ENCODE peak calls at places on chromosomes 6 and 20, in nine cellular contexts. One of them, this sample, is unnamed.

GRCh38 chr6:158629376-158630221 is 14.9 kb downstream of the DYNLT1 start:
- DNase-seq in activated T-cell treated with anti-CD3 and anti-CD28 coated beads, Interleukin-2, amount 50 U/mL, for 48 hours: peak
- DNase-seq in cerebellum: no peak
- DNase-seq in HFF-Myc: no peak
- DNase-seq in MV-4-11: no peak
- DNase-seq in NCI-H2029 treated with DMSO at 0.1 percent for 48 hours: no peak
- DNase-seq in HT-29: no peak
- DNase-seq in stimulated activated CD8-positive, alpha-beta memory T cell treated with anti-CD3 and anti-CD28 coated beads, Interleukin-15, amount 100 ng/mL, for 4 hours: no peak
- DNase-seq in NCI-H2107: no peak
- DNase-seq in this sample: no peak

GRCh38 chr20:34350095-34350494 is 13.0 kb upstream of the ITCH start:
- DNase-seq in NCI-H2107: no peak
- DNase-seq in MV-4-11: peak
- DNase-seq in HT-29: peak
- DNase-seq in activated T-cell treated with anti-CD3 and anti-CD28 coated beads, Interleukin-2, amount 50 U/mL, for 48 hours: no peak
- DNase-seq in cerebellum: no peak
- DNase-seq in HFF-Myc: no peak
- DNase-seq in stimulated activated CD8-positive, alpha-beta memory T cell treated with anti-CD3 and anti-CD28 coated beads, Interleukin-15, amount 100 ng/mL, for 4 hours: no peak
- DNase-seq in NCI-H2029 treated with DMSO at 0.1 percent for 48 hours: no peak
- DNase-seq in this sample: no peak

GRCh38 chr20:13037727-13038126 is 29.0 kb downstream of the SPTLC3 start:
- DNase-seq in HFF-Myc: no peak
- DNase-seq in activated T-cell treated with anti-CD3 and anti-CD28 coated beads, Interleukin-2, amount 50 U/mL, for 48 hours: no peak
- DNase-seq in NCI-H2107: no peak
- DNase-seq in MV-4-11: no peak
- DNase-seq in HT-29: no peak
- DNase-seq in NCI-H2029 treated with DMSO at 0.1 percent for 48 hours: no peak
- DNase-seq in stimulated activated CD8-positive, alpha-beta memory T cell treated with anti-CD3 and anti-CD28 coated beads, Interleukin-15, amount 100 ng/mL, for 4 hours: no peak
- DNase-seq in cerebellum: no peak
- DNase-seq in this sample: no peak

GRCh38 chr6:72691298-72691697 is 69.4 kb downstream of the KCNQ5 start:
- DNase-seq in NCI-H2029 treated with DMSO at 0.1 percent for 48 hours: no peak
- DNase-seq in stimulated activated CD8-positive, alpha-beta memory T cell treated with anti-CD3 and anti-CD28 coated beads, Interleukin-15, amount 100 ng/mL, for 4 hours: no peak
- DNase-seq in NCI-H2107: no peak
- DNase-seq in cerebellum: no peak
- DNase-seq in MV-4-11: no peak
- DNase-seq in HT-29: no peak
- DNase-seq in HFF-Myc: no peak
- DNase-seq in activated T-cell treated with anti-CD3 and anti-CD28 coated beads, Interleukin-2, amount 50 U/mL, for 48 hours: no peak
- DNase-seq in this sample: no peak

GRCh38 chr20:51573576-51574243 is 31.2 kb upstream of the NFATC2 start:
- DNase-seq in NCI-H2107: no peak
- DNase-seq in activated T-cell treated with anti-CD3 and anti-CD28 coated beads, Interleukin-2, amount 50 U/mL, for 48 hours: no peak
- DNase-seq in HFF-Myc: no peak
- DNase-seq in stimulated activated CD8-positive, alpha-beta memory T cell treated with anti-CD3 and anti-CD28 coated beads, Interleukin-15, amount 100 ng/mL, for 4 hours: no peak
- DNase-seq in MV-4-11: no peak
- DNase-seq in NCI-H2029 treated with DMSO at 0.1 percent for 48 hours: no peak
- DNase-seq in HT-29: no peak
- DNase-seq in cerebellum: no peak
- DNase-seq in this sample: peak

GRCh38 chr20:23178806-23179205 is 92.7 kb upstream of the CD93 start:
- DNase-seq in activated T-cell treated with anti-CD3 and anti-CD28 coated beads, Interleukin-2, amount 50 U/mL, for 48 hours: no peak
- DNase-seq in cerebellum: no peak
- DNase-seq in HFF-Myc: no peak
- DNase-seq in NCI-H2107: no peak
- DNase-seq in MV-4-11: no peak
- DNase-seq in stimulated activated CD8-positive, alpha-beta memory T cell treated with anti-CD3 and anti-CD28 coated beads, Interleukin-15, amount 100 ng/mL, for 4 hours: no peak
- DNase-seq in NCI-H2029 treated with DMSO at 0.1 percent for 48 hours: no peak
- DNase-seq in HT-29: no peak
- DNase-seq in this sample: no peak

GRCh38 chr6:72975346-72975745 is 249.9 kb downstream of the KHDC1L start:
- DNase-seq in NCI-H2107: no peak
- DNase-seq in HT-29: no peak
- DNase-seq in stimulated activated CD8-positive, alpha-beta memory T cell treated with anti-CD3 and anti-CD28 coated beads, Interleukin-15, amount 100 ng/mL, for 4 hours: no peak
- DNase-seq in HFF-Myc: peak
- DNase-seq in activated T-cell treated with anti-CD3 and anti-CD28 coated beads, Interleukin-2, amount 50 U/mL, for 48 hours: no peak
- DNase-seq in MV-4-11: no peak
- DNase-seq in cerebellum: no peak
- DNase-seq in NCI-H2029 treated with DMSO at 0.1 percent for 48 hours: peak
- DNase-seq in this sample: no peak

GRCh38 chr20:61306935-61307475 is 54.9 kb downstream of the CDH4 start:
- DNase-seq in NCI-H2107: no peak
- DNase-seq in HT-29: no peak
- DNase-seq in activated T-cell treated with anti-CD3 and anti-CD28 coated beads, Interleukin-2, amount 50 U/mL, for 48 hours: no peak
- DNase-seq in MV-4-11: no peak
- DNase-seq in stimulated activated CD8-positive, alpha-beta memory T cell treated with anti-CD3 and anti-CD28 coated beads, Interleukin-15, amount 100 ng/mL, for 4 hours: no peak
- DNase-seq in NCI-H2029 treated with DMSO at 0.1 percent for 48 hours: no peak
- DNase-seq in HFF-Myc: no peak
- DNase-seq in cerebellum: no peak
- DNase-seq in this sample: no peak

GRCh38 chr6:169971951-169972651 is 220.7 kb downstream of the ERMARD start:
- DNase-seq in NCI-H2029 treated with DMSO at 0.1 percent for 48 hours: no peak
- DNase-seq in HT-29: no peak
- DNase-seq in stimulated activated CD8-positive, alpha-beta memory T cell treated with anti-CD3 and anti-CD28 coated beads, Interleukin-15, amount 100 ng/mL, for 4 hours: no peak
- DNase-seq in HFF-Myc: no peak
- DNase-seq in activated T-cell treated with anti-CD3 and anti-CD28 coated beads, Interleukin-2, amount 50 U/mL, for 48 hours: no peak
- DNase-seq in cerebellum: no peak
- DNase-seq in MV-4-11: no peak
- DNase-seq in NCI-H2107: no peak
- DNase-seq in this sample: no peak

GRCh38 chr6:25601797-25602679 is 50.0 kb upstream of the SCGN start:
- DNase-seq in stimulated activated CD8-positive, alpha-beta memory T cell treated with anti-CD3 and anti-CD28 coated beads, Interleukin-15, amount 100 ng/mL, for 4 hours: no peak
- DNase-seq in HFF-Myc: peak
- DNase-seq in activated T-cell treated with anti-CD3 and anti-CD28 coated beads, Interleukin-2, amount 50 U/mL, for 48 hours: no peak
- DNase-seq in MV-4-11: peak
- DNase-seq in HT-29: peak
- DNase-seq in NCI-H2107: no peak
- DNase-seq in NCI-H2029 treated with DMSO at 0.1 percent for 48 hours: peak
- DNase-seq in cerebellum: peak
- DNase-seq in this sample: no peak

GRCh38 chr6:94052754-94053153 is 633.4 kb upstream of the EPHA7 start:
- DNase-seq in stimulated activated CD8-positive, alpha-beta memory T cell treated with anti-CD3 and anti-CD28 coated beads, Interleukin-15, amount 100 ng/mL, for 4 hours: no peak
- DNase-seq in cerebellum: no peak
- DNase-seq in activated T-cell treated with anti-CD3 and anti-CD28 coated beads, Interleukin-2, amount 50 U/mL, for 48 hours: no peak
- DNase-seq in HT-29: peak
- DNase-seq in NCI-H2029 treated with DMSO at 0.1 percent for 48 hours: no peak
- DNase-seq in NCI-H2107: no peak
- DNase-seq in HFF-Myc: no peak
- DNase-seq in MV-4-11: no peak
- DNase-seq in this sample: no peak

GRCh38 chr20:58131111-58131510 is 97.3 kb downstream of the ANKRD60 start:
- DNase-seq in stimulated activated CD8-positive, alpha-beta memory T cell treated with anti-CD3 and anti-CD28 coated beads, Interleukin-15, amount 100 ng/mL, for 4 hours: no peak
- DNase-seq in HFF-Myc: no peak
- DNase-seq in NCI-H2107: no peak
- DNase-seq in NCI-H2029 treated with DMSO at 0.1 percent for 48 hours: peak
- DNase-seq in activated T-cell treated with anti-CD3 and anti-CD28 coated beads, Interleukin-2, amount 50 U/mL, for 48 hours: no peak
- DNase-seq in cerebellum: peak
- DNase-seq in HT-29: peak
- DNase-seq in MV-4-11: no peak
- DNase-seq in this sample: peak

This sample was measured in MG63.